ENCODE peak calls at places on chromosomes 4 and X, in four cellular contexts. Z is GM23248, U is stomach, Q is BE2C. J is an unnamed sample.
A peak's percentile ranks its signal among the peaks of the same experiment; 100 is the strongest.

GRCh38 chr4:107877361-107877760 is 52.6 kb downstream of the SGMS2 start:
- DNase-seq in Z (no peak), U (no peak), Q (no peak), J (no peak)

GRCh38 chrX:20352935-20353336 is 86.2 kb upstream of the RPS6KA3 start:
- DNase-seq in Z (no peak), U (no peak), Q (no peak), J (no peak)

GRCh38 chrX:40170830-40171512 is 73.2 kb upstream of the BCOR start:
- DNase-seq in Z (peak; percentile 29), U (no peak), Q (no peak), J (peak; percentile 74)

GRCh38 chr4:2535386-2536192 is 858 bp upstream of the FAM193A start:
- DNase-seq in Z (peak; percentile 88), U (peak; percentile 35), Q (peak; percentile 66), J (peak; percentile 90)

GRCh38 chr4:185640809-185641675 is 105.7 kb upstream of the PDLIM3 start:
- DNase-seq in Z (peak; percentile 86), U (no peak), Q (peak; percentile 35), J (peak; percentile 37)

GRCh38 chr4:2843909-2844584 is 403 bp downstream of the ADD1 start:
- DNase-seq in Z (peak; percentile 67), U (peak; percentile 55), Q (no peak), J (peak; percentile 40)

GRCh38 chrX:96889726-96890125 is 6.0 kb downstream of the RPA4 start:
- DNase-seq in Z (no peak), U (no peak), Q (no peak), J (no peak)

GRCh38 chrX:24260827-24261550 is 52.9 kb downstream of the SUPT20HL2 start:
- DNase-seq in Z (peak; percentile 60), U (no peak), Q (no peak), J (peak; percentile 87)

GRCh38 chr4:52843958-52844357 is 18.2 kb upstream of the RASL11B start:
- DNase-seq in Z (no peak), U (no peak), Q (no peak), J (peak; percentile 25)

GRCh38 chr4:33975996-33976395 is 2268.3 kb downstream of the ARAP2 start:
- DNase-seq in Z (peak; percentile 6), U (no peak), Q (no peak), J (no peak)

GRCh38 chr4:73897380-73898136 is 28.4 kb downstream of the CXCL1 start:
- DNase-seq in Z (peak; percentile 91), U (no peak), Q (no peak), J (no peak)

GRCh38 chr4:73735231-73735630 is 5.1 kb upstream of the CXCL8 start:
- DNase-seq in Z (peak; percentile 86), U (no peak), Q (no peak), J (peak; percentile 87)